ENCODE peak calls at places on chromosomes 12 and 14, in six cellular contexts. One of them, this sample, is unnamed. For H3K4me1, the result is how much of the 10 kb centered on the place peaks cover.

GRCh38 chr12:84198294-84198946 is 714.2 kb downstream of the SLC6A15 start:
- DNase-seq in A673: no peak
- DNase-seq in tibial nerve: no peak
- DNase-seq in breast epithelium: no peak
- DNase-seq in PC-3: no peak
- DNase-seq in Peyer's patch: no peak
- DNase-seq in this sample: no peak

GRCh38 chr14:70595443-70596185 is 4.8 kb downstream of the MED6 start:
- DNase-seq in A673: no peak
- DNase-seq in tibial nerve: no peak
- DNase-seq in breast epithelium: no peak
- DNase-seq in PC-3: peak
- DNase-seq in Peyer's patch: no peak
- DNase-seq in this sample: no peak

GRCh38 chr14:46951103-46951502 is 299.5 kb upstream of the RPL10L start:
- DNase-seq in A673: no peak
- DNase-seq in tibial nerve: no peak
- DNase-seq in breast epithelium: no peak
- DNase-seq in PC-3: no peak
- DNase-seq in Peyer's patch: no peak
- DNase-seq in this sample: no peak

GRCh38 chr14:94379291-94380224 is 8.8 kb downstream of the SERPINA1 start:
- DNase-seq in A673: no peak
- DNase-seq in tibial nerve: no peak
- DNase-seq in breast epithelium: no peak
- DNase-seq in PC-3: no peak
- DNase-seq in Peyer's patch: no peak
- DNase-seq in this sample: no peak

GRCh38 chr12:3898751-3899150 is 25.6 kb upstream of the PARP11 start:
- DNase-seq in A673: no peak
- DNase-seq in tibial nerve: no peak
- DNase-seq in breast epithelium: no peak
- DNase-seq in PC-3: no peak
- DNase-seq in Peyer's patch: no peak
- DNase-seq in this sample: no peak

GRCh38 chr12:116455540-116456306 is 103.5 kb upstream of the MAP1LC3B2 start:
- DNase-seq in A673: peak
- DNase-seq in tibial nerve: peak
- DNase-seq in breast epithelium: peak
- DNase-seq in PC-3: peak
- DNase-seq in Peyer's patch: peak
- DNase-seq in this sample: no peak

GRCh38 chr12:101706403-101706802 is 9.0 kb downstream of the CHPT1 start:
- DNase-seq in A673: no peak
- DNase-seq in tibial nerve: no peak
- DNase-seq in breast epithelium: no peak
- DNase-seq in PC-3: no peak
- DNase-seq in Peyer's patch: no peak
- DNase-seq in this sample: no peak

GRCh38 chr14:33676135-33676566 is 274.7 kb downstream of the EGLN3 start:
- DNase-seq in A673: peak
- DNase-seq in tibial nerve: no peak
- DNase-seq in breast epithelium: no peak
- DNase-seq in PC-3: peak
- DNase-seq in Peyer's patch: no peak
- DNase-seq in this sample: peak

GRCh38 chr14:34179723-34180122 is 228.8 kb upstream of the EGLN3 start:
- DNase-seq in A673: no peak
- DNase-seq in tibial nerve: no peak
- DNase-seq in breast epithelium: no peak
- DNase-seq in PC-3: peak
- DNase-seq in Peyer's patch: no peak
- DNase-seq in this sample: no peak

GRCh38 chr12:6374028-6374780 is 1.2 kb downstream of the SCNN1A start:
- DNase-seq in A673: no peak
- DNase-seq in tibial nerve: no peak
- DNase-seq in breast epithelium: no peak
- DNase-seq in PC-3: no peak
- DNase-seq in Peyer's patch: peak
- DNase-seq in this sample: peak

GRCh38 chr12:27237790-27238771 is 6.0 kb upstream of the STK38L start:
- DNase-seq in A673: no peak
- DNase-seq in tibial nerve: no peak
- DNase-seq in breast epithelium: no peak
- DNase-seq in PC-3: no peak
- DNase-seq in Peyer's patch: no peak
- DNase-seq in this sample: no peak

GRCh38 chr12:43789941-43790340 is 16.2 kb downstream of the TWF1 start:
- DNase-seq in A673: peak
- DNase-seq in tibial nerve: no peak
- DNase-seq in breast epithelium: no peak
- DNase-seq in PC-3: peak
- DNase-seq in Peyer's patch: no peak
- DNase-seq in this sample: no peak

GRCh38 chr14:99822166-99822527 is 28.9 kb downstream of the EML1 start:
- DNase-seq in A673: no peak
- DNase-seq in tibial nerve: no peak
- DNase-seq in breast epithelium: no peak
- DNase-seq in PC-3: no peak
- DNase-seq in Peyer's patch: no peak
- DNase-seq in this sample: no peak

GRCh38 chr14:37566811-37567371 is 28.2 kb downstream of the FOXA1 start:
- DNase-seq in A673: no peak
- DNase-seq in tibial nerve: no peak
- DNase-seq in breast epithelium: no peak
- DNase-seq in PC-3: peak
- DNase-seq in Peyer's patch: no peak
- DNase-seq in this sample: no peak

GRCh38 chr14:103118663-103119404 is 4.4 kb upstream of the TNFAIP2 start:
- DNase-seq in A673: no peak
- DNase-seq in tibial nerve: peak
- DNase-seq in breast epithelium: no peak
- DNase-seq in PC-3: no peak
- DNase-seq in Peyer's patch: peak
- DNase-seq in this sample: peak

GRCh38 chr14:100905166-100905565 is 1.6 kb upstream of the RTL1 start:
- DNase-seq in A673: no peak
- DNase-seq in tibial nerve: no peak
- DNase-seq in breast epithelium: no peak
- DNase-seq in PC-3: no peak
- DNase-seq in Peyer's patch: no peak
- DNase-seq in this sample: peak

GRCh38 chr14:20383032-20383431 is 30.3 kb downstream of the TEP1 start:
- DNase-seq in A673: no peak
- DNase-seq in tibial nerve: no peak
- DNase-seq in breast epithelium: no peak
- DNase-seq in PC-3: no peak
- DNase-seq in Peyer's patch: no peak
- DNase-seq in this sample: no peak

DNA sequence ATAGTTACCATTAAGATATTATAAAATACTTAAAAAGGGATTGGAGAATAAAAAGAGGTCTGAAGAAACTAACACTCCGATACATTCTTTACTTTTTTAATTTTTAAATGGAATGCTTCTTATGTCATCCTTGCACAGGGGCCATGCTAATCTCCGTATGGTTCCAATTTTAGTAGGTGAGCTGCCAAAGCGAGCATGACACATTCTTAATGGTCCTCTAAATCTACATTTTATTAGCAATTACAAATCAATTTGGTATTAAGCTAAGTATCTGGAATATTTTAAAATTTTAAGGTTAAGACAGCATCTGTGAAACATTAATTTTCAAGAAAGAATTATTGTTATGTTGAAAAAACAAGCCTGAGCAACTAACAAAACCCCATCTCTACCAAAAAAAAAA is 6.2 kb upstream of the ARID4A start:
- DNase-seq in A673: no peak
- DNase-seq in tibial nerve: no peak
- DNase-seq in breast epithelium: no peak
- DNase-seq in PC-3: no peak
- DNase-seq in Peyer's patch: no peak
- DNase-seq in this sample: no peak
- H3K4me1 ChIP-seq in A673: under half
- H3K4me1 ChIP-seq in tibial nerve: under half
- H3K4me1 ChIP-seq in breast epithelium: under half
- H3K4me1 ChIP-seq in PC-3: under half
- H3K4me1 ChIP-seq in Peyer's patch: under half
- H3K4me1 ChIP-seq in this sample: half or more

GRCh38 chr12:21521541-21521940 is 4.6 kb upstream of the SPX start:
- DNase-seq in A673: no peak
- DNase-seq in tibial nerve: no peak
- DNase-seq in breast epithelium: no peak
- DNase-seq in PC-3: no peak
- DNase-seq in Peyer's patch: no peak
- DNase-seq in this sample: no peak
- H3K4me1 ChIP-seq in A673: under half
- H3K4me1 ChIP-seq in tibial nerve: under half
- H3K4me1 ChIP-seq in breast epithelium: under half
- H3K4me1 ChIP-seq in PC-3: under half
- H3K4me1 ChIP-seq in Peyer's patch: under half
- H3K4me1 ChIP-seq in this sample: under half

GRCh38 chr12:54428050-54429013 is 9.3 kb upstream of the ITGA5 start:
- DNase-seq in A673: no peak
- DNase-seq in tibial nerve: no peak
- DNase-seq in breast epithelium: no peak
- DNase-seq in PC-3: no peak
- DNase-seq in Peyer's patch: no peak
- DNase-seq in this sample: no peak
- H3K4me1 ChIP-seq in A673: under half
- H3K4me1 ChIP-seq in tibial nerve: under half
- H3K4me1 ChIP-seq in breast epithelium: under half
- H3K4me1 ChIP-seq in PC-3: under half
- H3K4me1 ChIP-seq in Peyer's patch: under half
- H3K4me1 ChIP-seq in this sample: under half

GRCh38 chr12:55707841-55708694 is at the start of gene ITGA7:
- DNase-seq in A673: peak
- DNase-seq in tibial nerve: no peak
- DNase-seq in breast epithelium: no peak
- DNase-seq in PC-3: peak
- DNase-seq in Peyer's patch: peak
- DNase-seq in this sample: peak
- H3K4me1 ChIP-seq in A673: under half
- H3K4me1 ChIP-seq in tibial nerve: under half
- H3K4me1 ChIP-seq in breast epithelium: under half
- H3K4me1 ChIP-seq in PC-3: under half
- H3K4me1 ChIP-seq in Peyer's patch: under half
- H3K4me1 ChIP-seq in this sample: under half

DNA sequence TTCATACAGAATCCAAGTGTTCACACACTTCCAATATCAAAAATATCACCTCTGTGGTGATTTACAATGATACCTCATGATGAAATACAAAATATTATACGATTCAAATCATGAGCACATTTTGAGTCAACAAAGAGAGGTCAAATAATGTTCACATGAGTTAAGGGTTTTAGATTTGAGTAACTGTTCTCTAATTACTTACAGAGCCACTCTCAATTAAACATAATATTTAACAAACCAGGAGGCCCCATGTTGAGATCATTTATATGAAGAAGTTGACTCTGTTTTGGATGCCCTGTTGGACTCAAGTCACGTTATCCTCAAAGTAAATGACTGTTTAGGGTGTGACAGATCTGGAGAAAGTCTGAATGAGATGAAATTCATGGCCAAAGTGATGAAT is 53.5 kb downstream of the NUAK1 start:
- DNase-seq in A673: no peak
- DNase-seq in tibial nerve: no peak
- DNase-seq in breast epithelium: no peak
- DNase-seq in PC-3: no peak
- DNase-seq in Peyer's patch: no peak
- DNase-seq in this sample: no peak
- H3K4me1 ChIP-seq in A673: under half
- H3K4me1 ChIP-seq in tibial nerve: under half
- H3K4me1 ChIP-seq in breast epithelium: under half
- H3K4me1 ChIP-seq in PC-3: under half
- H3K4me1 ChIP-seq in Peyer's patch: under half
- H3K4me1 ChIP-seq in this sample: under half

DNA sequence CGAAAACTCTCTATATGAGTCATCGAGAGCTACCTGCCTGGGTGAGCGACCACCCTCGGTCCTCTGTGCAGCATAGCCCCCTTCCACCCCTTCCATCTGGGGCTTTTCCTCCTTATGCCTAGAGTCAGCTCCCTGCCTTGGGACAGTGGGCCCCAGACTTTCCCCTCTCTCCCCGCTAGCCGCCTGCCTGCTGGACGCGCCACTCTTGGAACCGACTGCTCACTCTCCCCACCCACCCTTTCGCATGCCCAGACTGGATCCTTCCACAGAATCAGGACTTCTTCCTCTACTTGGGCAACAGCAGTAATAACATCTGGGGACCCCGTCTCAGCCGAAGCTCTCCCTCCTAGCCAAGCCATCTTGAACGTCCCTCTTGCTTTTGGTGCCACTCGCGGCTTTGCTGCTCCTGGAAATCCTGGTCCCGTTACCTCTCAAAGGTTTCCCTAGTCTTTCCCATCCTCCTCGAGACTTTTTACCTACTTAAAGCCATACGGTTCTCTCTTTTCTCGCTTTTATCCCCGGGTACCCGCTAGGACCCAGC is 672 bp downstream of the ESYT1 start:
- DNase-seq in A673: peak
- DNase-seq in tibial nerve: no peak
- DNase-seq in breast epithelium: no peak
- DNase-seq in PC-3: no peak
- DNase-seq in Peyer's patch: peak
- DNase-seq in this sample: no peak
- H3K4me1 ChIP-seq in A673: under half
- H3K4me1 ChIP-seq in tibial nerve: under half
- H3K4me1 ChIP-seq in breast epithelium: under half
- H3K4me1 ChIP-seq in PC-3: under half
- H3K4me1 ChIP-seq in Peyer's patch: under half
- H3K4me1 ChIP-seq in this sample: under half

GRCh38 chr14:90562652-90563051 is 165.8 kb downstream of the CALM1 start:
- DNase-seq in A673: no peak
- DNase-seq in tibial nerve: no peak
- DNase-seq in breast epithelium: no peak
- DNase-seq in PC-3: no peak
- DNase-seq in Peyer's patch: no peak
- DNase-seq in this sample: no peak
- H3K4me1 ChIP-seq in A673: under half
- H3K4me1 ChIP-seq in tibial nerve: under half
- H3K4me1 ChIP-seq in breast epithelium: under half
- H3K4me1 ChIP-seq in PC-3: under half
- H3K4me1 ChIP-seq in Peyer's patch: under half
- H3K4me1 ChIP-seq in this sample: under half

DNA sequence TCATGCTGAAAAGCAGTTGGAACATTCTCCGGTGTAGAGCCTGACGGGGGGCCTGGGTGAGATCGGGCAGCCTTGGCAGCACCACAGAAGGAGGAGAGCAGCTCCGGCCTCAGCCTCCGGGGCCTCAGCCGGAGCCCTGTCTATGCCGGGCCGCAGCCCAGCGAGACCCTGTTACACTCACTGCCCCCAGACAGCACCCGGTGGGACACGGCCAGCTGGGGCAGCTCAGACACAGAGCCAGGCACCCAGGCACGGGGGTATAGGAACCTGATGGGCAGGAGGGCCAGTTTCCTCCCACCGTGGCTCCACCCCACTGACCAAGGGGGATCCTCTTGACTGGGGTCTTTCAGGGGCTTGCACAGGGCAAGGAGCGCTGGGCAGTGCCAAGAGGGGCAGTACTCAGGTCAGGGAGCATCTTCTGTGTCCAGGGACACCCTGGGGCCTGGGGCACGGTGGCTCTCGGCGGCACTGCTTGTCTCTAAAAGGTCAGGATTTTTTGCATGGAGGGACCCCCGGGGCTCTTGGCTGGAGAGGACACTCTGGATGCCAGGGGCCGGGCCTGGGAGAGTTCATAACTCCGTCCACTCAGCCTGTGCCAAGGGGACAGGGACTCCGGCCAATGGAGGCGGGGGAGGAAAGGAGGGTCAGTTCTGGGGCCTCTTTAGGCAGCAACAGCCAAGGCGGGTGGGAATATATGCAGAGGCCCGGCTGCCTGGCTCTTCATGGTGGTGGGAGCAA is 9.4 kb downstream of the INF2 start:
- DNase-seq in A673: no peak
- DNase-seq in tibial nerve: no peak
- DNase-seq in breast epithelium: no peak
- DNase-seq in PC-3: no peak
- DNase-seq in Peyer's patch: no peak
- DNase-seq in this sample: no peak
- H3K4me1 ChIP-seq in A673: under half
- H3K4me1 ChIP-seq in tibial nerve: half or more
- H3K4me1 ChIP-seq in breast epithelium: under half
- H3K4me1 ChIP-seq in PC-3: under half
- H3K4me1 ChIP-seq in Peyer's patch: under half
- H3K4me1 ChIP-seq in this sample: half or more